ENCODE peak calls at places on chromosome 1, in eight cellular contexts. One of them, this sample, is unnamed.

GRCh38 chr1:173015629-173016028 is 35.1 kb downstream of the TNFSF18 start:
- DNase-seq in NCI-H1092 treated with DMSO at 0.1 percent for 48 hours: no peak
- DNase-seq in stimulated activated CD4-positive, alpha-beta T cell treated with anti-CD3 and anti-CD28 coated beads, Interleukin-2, amount 100 ng/mL, for 48 hours: no peak
- DNase-seq in AG08396: no peak
- DNase-seq in activated CD4-positive, alpha-beta T cell treated with anti-CD3 and anti-CD28 coated beads, Interleukin-2, amount 50 U/mL, for 24 hours: no peak
- DNase-seq in germinal center: no peak
- DNase-seq in GM19239: no peak
- DNase-seq in cardiac fibroblast: no peak
- DNase-seq in this sample: no peak

GRCh38 chr1:12555411-12556367 is 62.3 kb downstream of the DHRS3 start:
- DNase-seq in AG08396: no peak
- DNase-seq in stimulated activated CD4-positive, alpha-beta T cell treated with anti-CD3 and anti-CD28 coated beads, Interleukin-2, amount 100 ng/mL, for 48 hours: no peak
- DNase-seq in cardiac fibroblast: no peak
- DNase-seq in germinal center: no peak
- DNase-seq in activated CD4-positive, alpha-beta T cell treated with anti-CD3 and anti-CD28 coated beads, Interleukin-2, amount 50 U/mL, for 24 hours: no peak
- DNase-seq in GM19239: no peak
- DNase-seq in NCI-H1092 treated with DMSO at 0.1 percent for 48 hours: no peak
- DNase-seq in this sample: no peak

GRCh38 chr1:183996396-183996795 is 41.1 kb downstream of the COLGALT2 start:
- DNase-seq in GM19239: no peak
- DNase-seq in activated CD4-positive, alpha-beta T cell treated with anti-CD3 and anti-CD28 coated beads, Interleukin-2, amount 50 U/mL, for 24 hours: no peak
- DNase-seq in AG08396: no peak
- DNase-seq in cardiac fibroblast: no peak
- DNase-seq in germinal center: no peak
- DNase-seq in stimulated activated CD4-positive, alpha-beta T cell treated with anti-CD3 and anti-CD28 coated beads, Interleukin-2, amount 100 ng/mL, for 48 hours: no peak
- DNase-seq in NCI-H1092 treated with DMSO at 0.1 percent for 48 hours: no peak
- DNase-seq in this sample: no peak

GRCh38 chr1:172135076-172135672 is 285.3 kb upstream of the C1orf105 start:
- DNase-seq in activated CD4-positive, alpha-beta T cell treated with anti-CD3 and anti-CD28 coated beads, Interleukin-2, amount 50 U/mL, for 24 hours: no peak
- DNase-seq in AG08396: no peak
- DNase-seq in stimulated activated CD4-positive, alpha-beta T cell treated with anti-CD3 and anti-CD28 coated beads, Interleukin-2, amount 100 ng/mL, for 48 hours: no peak
- DNase-seq in cardiac fibroblast: peak
- DNase-seq in GM19239: no peak
- DNase-seq in germinal center: peak
- DNase-seq in NCI-H1092 treated with DMSO at 0.1 percent for 48 hours: no peak
- DNase-seq in this sample: peak

GRCh38 chr1:11053758-11054137 is 6.1 kb downstream of the SRM start:
- DNase-seq in stimulated activated CD4-positive, alpha-beta T cell treated with anti-CD3 and anti-CD28 coated beads, Interleukin-2, amount 100 ng/mL, for 48 hours: no peak
- DNase-seq in cardiac fibroblast: no peak
- DNase-seq in GM19239: no peak
- DNase-seq in AG08396: peak
- DNase-seq in germinal center: no peak
- DNase-seq in activated CD4-positive, alpha-beta T cell treated with anti-CD3 and anti-CD28 coated beads, Interleukin-2, amount 50 U/mL, for 24 hours: no peak
- DNase-seq in NCI-H1092 treated with DMSO at 0.1 percent for 48 hours: no peak
- DNase-seq in this sample: no peak

GRCh38 chr1:214420341-214420740 is 131.1 kb downstream of the PTPN14 start:
- DNase-seq in AG08396: no peak
- DNase-seq in cardiac fibroblast: no peak
- DNase-seq in stimulated activated CD4-positive, alpha-beta T cell treated with anti-CD3 and anti-CD28 coated beads, Interleukin-2, amount 100 ng/mL, for 48 hours: no peak
- DNase-seq in NCI-H1092 treated with DMSO at 0.1 percent for 48 hours: no peak
- DNase-seq in GM19239: no peak
- DNase-seq in activated CD4-positive, alpha-beta T cell treated with anti-CD3 and anti-CD28 coated beads, Interleukin-2, amount 50 U/mL, for 24 hours: no peak
- DNase-seq in germinal center: no peak
- DNase-seq in this sample: no peak

GRCh38 chr1:8020032-8020431 is 6.1 kb downstream of the ERRFI1 start:
- DNase-seq in stimulated activated CD4-positive, alpha-beta T cell treated with anti-CD3 and anti-CD28 coated beads, Interleukin-2, amount 100 ng/mL, for 48 hours: no peak
- DNase-seq in germinal center: no peak
- DNase-seq in GM19239: no peak
- DNase-seq in AG08396: no peak
- DNase-seq in NCI-H1092 treated with DMSO at 0.1 percent for 48 hours: no peak
- DNase-seq in cardiac fibroblast: peak
- DNase-seq in activated CD4-positive, alpha-beta T cell treated with anti-CD3 and anti-CD28 coated beads, Interleukin-2, amount 50 U/mL, for 24 hours: no peak
- DNase-seq in this sample: no peak

GRCh38 chr1:181516706-181517105 is 33.4 kb downstream of the CACNA1E start:
- DNase-seq in stimulated activated CD4-positive, alpha-beta T cell treated with anti-CD3 and anti-CD28 coated beads, Interleukin-2, amount 100 ng/mL, for 48 hours: no peak
- DNase-seq in NCI-H1092 treated with DMSO at 0.1 percent for 48 hours: no peak
- DNase-seq in activated CD4-positive, alpha-beta T cell treated with anti-CD3 and anti-CD28 coated beads, Interleukin-2, amount 50 U/mL, for 24 hours: no peak
- DNase-seq in germinal center: no peak
- DNase-seq in GM19239: no peak
- DNase-seq in AG08396: no peak
- DNase-seq in cardiac fibroblast: no peak
- DNase-seq in this sample: no peak

GRCh38 chr1:93798301-93798700 is 80.7 kb downstream of the DNTTIP2 start:
- DNase-seq in GM19239: no peak
- DNase-seq in stimulated activated CD4-positive, alpha-beta T cell treated with anti-CD3 and anti-CD28 coated beads, Interleukin-2, amount 100 ng/mL, for 48 hours: no peak
- DNase-seq in germinal center: no peak
- DNase-seq in cardiac fibroblast: peak
- DNase-seq in AG08396: peak
- DNase-seq in NCI-H1092 treated with DMSO at 0.1 percent for 48 hours: no peak
- DNase-seq in activated CD4-positive, alpha-beta T cell treated with anti-CD3 and anti-CD28 coated beads, Interleukin-2, amount 50 U/mL, for 24 hours: no peak
- DNase-seq in this sample: no peak

GRCh38 chr1:177858222-177858894 is 111.5 kb downstream of the SEC16B start:
- DNase-seq in AG08396: peak
- DNase-seq in cardiac fibroblast: peak
- DNase-seq in GM19239: no peak
- DNase-seq in activated CD4-positive, alpha-beta T cell treated with anti-CD3 and anti-CD28 coated beads, Interleukin-2, amount 50 U/mL, for 24 hours: no peak
- DNase-seq in stimulated activated CD4-positive, alpha-beta T cell treated with anti-CD3 and anti-CD28 coated beads, Interleukin-2, amount 100 ng/mL, for 48 hours: no peak
- DNase-seq in germinal center: no peak
- DNase-seq in NCI-H1092 treated with DMSO at 0.1 percent for 48 hours: peak
- DNase-seq in this sample: no peak

GRCh38 chr1:104648269-104648691 is 898.6 kb downstream of the AMY1C start:
- DNase-seq in activated CD4-positive, alpha-beta T cell treated with anti-CD3 and anti-CD28 coated beads, Interleukin-2, amount 50 U/mL, for 24 hours: no peak
- DNase-seq in GM19239: peak
- DNase-seq in cardiac fibroblast: peak
- DNase-seq in AG08396: no peak
- DNase-seq in stimulated activated CD4-positive, alpha-beta T cell treated with anti-CD3 and anti-CD28 coated beads, Interleukin-2, amount 100 ng/mL, for 48 hours: no peak
- DNase-seq in NCI-H1092 treated with DMSO at 0.1 percent for 48 hours: peak
- DNase-seq in germinal center: peak
- DNase-seq in this sample: no peak

GRCh38 chr1:211236633-211237321 is 22.4 kb upstream of the RCOR3 start:
- DNase-seq in cardiac fibroblast: peak
- DNase-seq in AG08396: no peak
- DNase-seq in stimulated activated CD4-positive, alpha-beta T cell treated with anti-CD3 and anti-CD28 coated beads, Interleukin-2, amount 100 ng/mL, for 48 hours: no peak
- DNase-seq in GM19239: no peak
- DNase-seq in NCI-H1092 treated with DMSO at 0.1 percent for 48 hours: no peak
- DNase-seq in activated CD4-positive, alpha-beta T cell treated with anti-CD3 and anti-CD28 coated beads, Interleukin-2, amount 50 U/mL, for 24 hours: no peak
- DNase-seq in germinal center: no peak
- DNase-seq in this sample: no peak

GRCh38 chr1:89935235-89935634 is 59.7 kb upstream of the ZNF326 start:
- DNase-seq in GM19239: no peak
- DNase-seq in germinal center: no peak
- DNase-seq in NCI-H1092 treated with DMSO at 0.1 percent for 48 hours: no peak
- DNase-seq in stimulated activated CD4-positive, alpha-beta T cell treated with anti-CD3 and anti-CD28 coated beads, Interleukin-2, amount 100 ng/mL, for 48 hours: no peak
- DNase-seq in activated CD4-positive, alpha-beta T cell treated with anti-CD3 and anti-CD28 coated beads, Interleukin-2, amount 50 U/mL, for 24 hours: no peak
- DNase-seq in cardiac fibroblast: no peak
- DNase-seq in AG08396: no peak
- DNase-seq in this sample: no peak

GRCh38 chr1:180309338-180309737 is 79.3 kb downstream of the LHX4 start:
- DNase-seq in activated CD4-positive, alpha-beta T cell treated with anti-CD3 and anti-CD28 coated beads, Interleukin-2, amount 50 U/mL, for 24 hours: no peak
- DNase-seq in germinal center: no peak
- DNase-seq in NCI-H1092 treated with DMSO at 0.1 percent for 48 hours: no peak
- DNase-seq in cardiac fibroblast: peak
- DNase-seq in GM19239: no peak
- DNase-seq in stimulated activated CD4-positive, alpha-beta T cell treated with anti-CD3 and anti-CD28 coated beads, Interleukin-2, amount 100 ng/mL, for 48 hours: no peak
- DNase-seq in AG08396: peak
- DNase-seq in this sample: no peak

GRCh38 chr1:36703526-36704208 is 221.0 kb upstream of the CSF3R start:
- DNase-seq in cardiac fibroblast: peak
- DNase-seq in activated CD4-positive, alpha-beta T cell treated with anti-CD3 and anti-CD28 coated beads, Interleukin-2, amount 50 U/mL, for 24 hours: peak
- DNase-seq in stimulated activated CD4-positive, alpha-beta T cell treated with anti-CD3 and anti-CD28 coated beads, Interleukin-2, amount 100 ng/mL, for 48 hours: peak
- DNase-seq in germinal center: peak
- DNase-seq in NCI-H1092 treated with DMSO at 0.1 percent for 48 hours: peak
- DNase-seq in AG08396: peak
- DNase-seq in GM19239: peak
- DNase-seq in this sample: peak

GRCh38 chr1:180640531-180640949 is 8.7 kb downstream of the XPR1 start:
- DNase-seq in cardiac fibroblast: no peak
- DNase-seq in GM19239: no peak
- DNase-seq in activated CD4-positive, alpha-beta T cell treated with anti-CD3 and anti-CD28 coated beads, Interleukin-2, amount 50 U/mL, for 24 hours: no peak
- DNase-seq in AG08396: no peak
- DNase-seq in germinal center: no peak
- DNase-seq in NCI-H1092 treated with DMSO at 0.1 percent for 48 hours: no peak
- DNase-seq in stimulated activated CD4-positive, alpha-beta T cell treated with anti-CD3 and anti-CD28 coated beads, Interleukin-2, amount 100 ng/mL, for 48 hours: no peak
- DNase-seq in this sample: no peak

GRCh38 chr1:3669421-3669821 is 17.1 kb downstream of the TP73 start:
- DNase-seq in cardiac fibroblast: peak
- DNase-seq in NCI-H1092 treated with DMSO at 0.1 percent for 48 hours: no peak
- DNase-seq in germinal center: no peak
- DNase-seq in stimulated activated CD4-positive, alpha-beta T cell treated with anti-CD3 and anti-CD28 coated beads, Interleukin-2, amount 100 ng/mL, for 48 hours: no peak
- DNase-seq in activated CD4-positive, alpha-beta T cell treated with anti-CD3 and anti-CD28 coated beads, Interleukin-2, amount 50 U/mL, for 24 hours: no peak
- DNase-seq in GM19239: no peak
- DNase-seq in AG08396: no peak
- DNase-seq in this sample: no peak

GRCh38 chr1:224564491-224565084 is 51.5 kb upstream of the CNIH3 start:
- DNase-seq in NCI-H1092 treated with DMSO at 0.1 percent for 48 hours: no peak
- DNase-seq in activated CD4-positive, alpha-beta T cell treated with anti-CD3 and anti-CD28 coated beads, Interleukin-2, amount 50 U/mL, for 24 hours: no peak
- DNase-seq in cardiac fibroblast: no peak
- DNase-seq in GM19239: no peak
- DNase-seq in germinal center: no peak
- DNase-seq in AG08396: no peak
- DNase-seq in stimulated activated CD4-positive, alpha-beta T cell treated with anti-CD3 and anti-CD28 coated beads, Interleukin-2, amount 100 ng/mL, for 48 hours: no peak
- DNase-seq in this sample: no peak

GRCh38 chr1:116514708-116515525 is 55.9 kb downstream of the CD58 start:
- DNase-seq in cardiac fibroblast: peak
- DNase-seq in AG08396: no peak
- DNase-seq in activated CD4-positive, alpha-beta T cell treated with anti-CD3 and anti-CD28 coated beads, Interleukin-2, amount 50 U/mL, for 24 hours: no peak
- DNase-seq in NCI-H1092 treated with DMSO at 0.1 percent for 48 hours: no peak
- DNase-seq in GM19239: peak
- DNase-seq in germinal center: peak
- DNase-seq in stimulated activated CD4-positive, alpha-beta T cell treated with anti-CD3 and anti-CD28 coated beads, Interleukin-2, amount 100 ng/mL, for 48 hours: peak
- DNase-seq in this sample: peak

GRCh38 chr1:67169496-67169895 is 3.2 kb downstream of the IL23R start:
- DNase-seq in AG08396: no peak
- DNase-seq in stimulated activated CD4-positive, alpha-beta T cell treated with anti-CD3 and anti-CD28 coated beads, Interleukin-2, amount 100 ng/mL, for 48 hours: no peak
- DNase-seq in germinal center: no peak
- DNase-seq in NCI-H1092 treated with DMSO at 0.1 percent for 48 hours: no peak
- DNase-seq in GM19239: no peak
- DNase-seq in cardiac fibroblast: no peak
- DNase-seq in activated CD4-positive, alpha-beta T cell treated with anti-CD3 and anti-CD28 coated beads, Interleukin-2, amount 50 U/mL, for 24 hours: no peak
- DNase-seq in this sample: no peak

GRCh38 chr1:230459463-230459862 is 33.3 kb upstream of the PGBD5 start:
- DNase-seq in GM19239: no peak
- DNase-seq in activated CD4-positive, alpha-beta T cell treated with anti-CD3 and anti-CD28 coated beads, Interleukin-2, amount 50 U/mL, for 24 hours: no peak
- DNase-seq in germinal center: no peak
- DNase-seq in NCI-H1092 treated with DMSO at 0.1 percent for 48 hours: peak
- DNase-seq in AG08396: no peak
- DNase-seq in stimulated activated CD4-positive, alpha-beta T cell treated with anti-CD3 and anti-CD28 coated beads, Interleukin-2, amount 100 ng/mL, for 48 hours: no peak
- DNase-seq in cardiac fibroblast: peak
- DNase-seq in this sample: no peak

GRCh38 chr1:9691726-9692125 is 40.2 kb downstream of the PIK3CD start:
- DNase-seq in GM19239: no peak
- DNase-seq in NCI-H1092 treated with DMSO at 0.1 percent for 48 hours: no peak
- DNase-seq in stimulated activated CD4-positive, alpha-beta T cell treated with anti-CD3 and anti-CD28 coated beads, Interleukin-2, amount 100 ng/mL, for 48 hours: no peak
- DNase-seq in germinal center: no peak
- DNase-seq in activated CD4-positive, alpha-beta T cell treated with anti-CD3 and anti-CD28 coated beads, Interleukin-2, amount 50 U/mL, for 24 hours: no peak
- DNase-seq in cardiac fibroblast: no peak
- DNase-seq in AG08396: no peak
- DNase-seq in this sample: no peak

GRCh38 chr1:198118136-198118535 is 38.7 kb upstream of the NEK7 start:
- DNase-seq in germinal center: no peak
- DNase-seq in AG08396: peak
- DNase-seq in NCI-H1092 treated with DMSO at 0.1 percent for 48 hours: no peak
- DNase-seq in activated CD4-positive, alpha-beta T cell treated with anti-CD3 and anti-CD28 coated beads, Interleukin-2, amount 50 U/mL, for 24 hours: no peak
- DNase-seq in GM19239: no peak
- DNase-seq in stimulated activated CD4-positive, alpha-beta T cell treated with anti-CD3 and anti-CD28 coated beads, Interleukin-2, amount 100 ng/mL, for 48 hours: no peak
- DNase-seq in cardiac fibroblast: peak
- DNase-seq in this sample: no peak

GRCh38 chr1:149906561-149906960 is 7.2 kb downstream of the BOLA1 start:
- DNase-seq in GM19239: no peak
- DNase-seq in AG08396: no peak
- DNase-seq in cardiac fibroblast: no peak
- DNase-seq in stimulated activated CD4-positive, alpha-beta T cell treated with anti-CD3 and anti-CD28 coated beads, Interleukin-2, amount 100 ng/mL, for 48 hours: no peak
- DNase-seq in NCI-H1092 treated with DMSO at 0.1 percent for 48 hours: no peak
- DNase-seq in activated CD4-positive, alpha-beta T cell treated with anti-CD3 and anti-CD28 coated beads, Interleukin-2, amount 50 U/mL, for 24 hours: no peak
- DNase-seq in germinal center: no peak
- DNase-seq in this sample: no peak